ENCODE peak calls at places on chromosomes 4 and X, in four cellular contexts. H is sigmoid colon, C is cardiac fibroblast, K is type B pancreatic cell. E is an unnamed sample.

GRCh38 chr4:153808175-153808574 is 19.3 kb upstream of the SFRP2 start:
- DNase-seq in K (no peak), C (no peak), H (no peak), E (no peak)

GRCh38 chr4:71396382-71396781 is 57.6 kb downstream of the SLC4A4 start:
- DNase-seq in K (no peak), C (peak), H (no peak), E (no peak)

GRCh38 chr4:141195095-141195707 is 25.5 kb upstream of the ZNF330 start:
- DNase-seq in C (no peak), K (no peak), H (no peak), E (no peak)

GRCh38 chr4:150997141-150997540 is 17.9 kb downstream of the LRBA start:
- DNase-seq in C (peak), H (no peak), K (no peak), E (no peak)

GRCh38 chrX:13223868-13224555 is 95.8 kb downstream of the ATXN3L start:
- DNase-seq in H (no peak), K (no peak), C (peak), E (no peak)

GRCh38 chrX:17375631-17376380 is 806 bp downstream of the NHS start:
- DNase-seq in H (peak), C (peak), K (peak), E (no peak)

GRCh38 chr4:185912779-185913178 is 100.8 kb upstream of the SORBS2 start:
- DNase-seq in H (no peak), C (peak), K (no peak), E (no peak)

GRCh38 chrX:140526138-140526537 is 21.3 kb upstream of the SOX3 start:
- DNase-seq in K (no peak), C (peak), H (no peak), E (no peak)

GRCh38 chr4:24471623-24472510 is 112.5 kb downstream of the DHX15 start:
- DNase-seq in C (peak), H (peak), K (no peak), E (no peak)

GRCh38 chr4:98653006-98653405 is 5.4 kb downstream of the TSPAN5 start:
- DNase-seq in C (peak), H (no peak), K (no peak), E (no peak)

GRCh38 chrX:56812515-56813105 is 83.6 kb downstream of the NBDY start:
- DNase-seq in H (no peak), C (peak), K (no peak), E (no peak)

GRCh38 chr4:53908661-53909078 is 155.7 kb downstream of the CHIC2 start:
- DNase-seq in H (peak), K (no peak), C (peak), E (no peak)

GRCh38 chr4:166657261-166657660 is 577.0 kb downstream of the SPOCK3 start:
- DNase-seq in C (peak), K (no peak), H (no peak), E (no peak)

GRCh38 chr4:18034099-18034498 is 12.5 kb upstream of the LCORL start:
- DNase-seq in H (no peak), C (no peak), K (no peak), E (no peak)

GRCh38 chrX:130347336-130347735 is 7.6 kb downstream of the SLC25A14 start:
- DNase-seq in H (no peak), K (no peak), C (peak), E (no peak)

GRCh38 chr4:85734446-85734845 is 259.5 kb downstream of the ARHGAP24 start:
- DNase-seq in C (no peak), K (no peak), H (no peak), E (no peak)

GRCh38 chr4:16667464-16667863 is 231.0 kb downstream of the LDB2 start:
- DNase-seq in C (peak), K (no peak), H (no peak), E (no peak)

GRCh38 chr4:143514432-143514831 is 930 bp downstream of the SMARCA5 start:
- DNase-seq in H (peak), K (peak), C (peak), E (no peak)

GRCh38 chrX:140799216-140799615 is 89.7 kb downstream of the LINC00632 start:
- DNase-seq in C (peak), K (no peak), H (no peak), E (no peak)

GRCh38 chr4:113574636-113575103 is 186.9 kb downstream of the CAMK2D start:
- DNase-seq in H (no peak), C (peak), K (no peak), E (no peak)

GRCh38 chr4:55857586-55857985 is 4.1 kb downstream of the EXOC1 start:
- DNase-seq in C (no peak), H (no peak), K (no peak), E (no peak)

GRCh38 chr4:105895609-105896460 is 564 bp downstream of the NPNT start:
- DNase-seq in C (peak), K (peak), H (no peak), E (peak)

GRCh38 chr4:183960021-183960420 is 54.9 kb downstream of the STOX2 start:
- DNase-seq in H (peak), C (peak), K (no peak), E (no peak)

GRCh38 chr4:119110121-119110520 is 25.5 kb upstream of the MYOZ2 start:
- DNase-seq in C (no peak), K (no peak), H (no peak), E (no peak)

GRCh38 chr4:6969826-6970800 is 60.5 kb downstream of the TBC1D14 start:
- DNase-seq in K (no peak), C (no peak), H (no peak), E (no peak)

GRCh38 chr4:76691767-76692689 is 205.9 kb downstream of the SOWAHB start:
- DNase-seq in C (no peak), H (no peak), K (no peak), E (no peak)

GRCh38 chr4:15805583-15806517 is 27.7 kb downstream of the CD38 start:
- DNase-seq in C (peak), H (no peak), K (no peak), E (no peak)

GRCh38 chrX:129653985-129654651 is 638 bp downstream of the APLN start:
- DNase-seq in K (no peak), C (no peak), H (no peak), E (no peak)

GRCh38 chr4:25863906-25864418 is 1.2 kb upstream of the SEL1L3 start:
- DNase-seq in K (no peak), C (no peak), H (no peak), E (no peak)

GRCh38 chrX:73447311-73447794 is 500 bp downstream of the CDX4 start:
- DNase-seq in C (no peak), K (no peak), H (no peak), E (peak)

GRCh38 chrX:121649414-121649813 is 602.0 kb downstream of the GLUD2 start:
- DNase-seq in C (no peak), H (no peak), K (no peak), E (no peak)

GRCh38 chr4:38162240-38162784 is 202.1 kb downstream of the PTTG2 start:
- DNase-seq in H (no peak), K (no peak), C (peak), E (no peak)

GRCh38 chr4:156931267-156931666 is 40.3 kb downstream of the PDGFC start:
- DNase-seq in H (no peak), C (peak), K (no peak), E (no peak)

GRCh38 chr4:27861381-27861787 is 1000.7 kb downstream of the STIM2 start:
- DNase-seq in H (no peak), C (peak), K (no peak), E (no peak)

GRCh38 chrX:12791253-12792228 is at the start of gene PRPS2:
- DNase-seq in C (peak), K (peak), H (peak), E (no peak)

GRCh38 chr4:140223056-140223810 is 69.2 kb upstream of the MAML3 start:
- DNase-seq in K (no peak), C (peak), H (no peak), E (no peak)

GRCh38 chrX:27966492-27966891 is 14.8 kb downstream of the DCAF8L1 start:
- DNase-seq in H (no peak), K (no peak), C (peak), E (no peak)

DNA sequence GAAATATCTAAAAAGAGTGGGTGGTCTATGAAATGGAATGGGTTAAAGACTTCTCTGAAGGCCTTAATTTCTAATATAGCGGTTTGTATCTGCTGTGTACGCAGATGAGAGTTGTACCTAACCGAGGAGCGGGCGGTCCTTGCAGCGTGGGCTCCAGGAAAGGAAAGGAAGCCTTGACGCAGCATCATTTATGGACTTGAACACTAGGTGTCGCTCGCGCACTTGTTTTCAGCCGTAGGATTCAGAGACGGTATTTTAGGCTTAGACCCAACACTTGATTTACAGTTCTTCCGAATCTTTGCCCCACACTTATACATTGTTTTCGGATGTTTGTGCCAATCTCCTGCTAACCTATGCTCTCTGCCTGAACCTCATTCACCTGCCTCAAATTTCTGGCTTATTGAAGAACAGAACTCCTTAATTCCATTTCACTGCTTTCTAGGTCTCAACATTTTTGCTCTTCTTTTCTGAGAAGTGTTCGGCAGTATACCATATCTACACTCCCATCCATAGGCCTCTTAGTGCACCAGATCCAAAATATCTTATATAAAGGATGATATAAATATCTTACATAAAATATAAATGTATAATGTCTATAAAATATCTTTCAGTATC is 48.9 kb upstream of the AADAT start:
- DNase-seq in K (peak), H (peak), C (peak), E (no peak)
- TF ChIP-seq CTCF in K (peak), H (peak), C (peak), E (peak)

DNA sequence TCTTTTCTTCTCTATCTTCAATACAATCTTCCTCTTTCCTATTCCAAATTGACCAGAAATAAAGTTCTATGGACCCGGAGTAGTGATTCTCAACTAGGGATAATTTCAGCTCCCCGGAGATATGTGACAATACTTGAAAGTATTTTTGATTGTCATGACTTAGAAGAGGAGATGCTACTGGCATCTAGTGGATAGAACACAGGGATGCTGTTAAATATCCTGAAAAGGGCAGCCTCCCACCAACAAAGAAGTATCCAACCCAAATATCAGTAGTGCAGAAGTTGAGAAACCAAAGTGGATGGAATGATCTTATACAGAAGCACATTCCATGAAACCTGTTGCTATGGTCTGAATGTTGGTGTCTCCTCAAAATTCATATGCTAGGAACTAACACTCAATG is 65.7 kb upstream of the NDST3 start:
- DNase-seq in H (no peak), K (no peak), C (no peak), E (no peak)
- TF ChIP-seq CTCF in H (no peak), K (no peak), C (no peak), E (peak)

GRCh38 chr4:8687083-8687482 is 94.5 kb downstream of the CPZ start:
- DNase-seq in H (peak), C (no peak), K (no peak), E (no peak)

GRCh38 chr4:8690216-8690786 is 97.7 kb downstream of the CPZ start:
- DNase-seq in H (peak), K (peak), C (no peak), E (no peak)

GRCh38 chr4:8689741-8690140 is 97.2 kb downstream of the CPZ start:
- DNase-seq in K (peak), C (no peak), H (peak), E (no peak)

GRCh38 chr4:8688908-8689445 is 96.4 kb downstream of the CPZ start:
- DNase-seq in H (peak), K (no peak), C (no peak), E (no peak)

GRCh38 chr4:8688041-8688907 is 95.7 kb downstream of the CPZ start:
- DNase-seq in C (peak), H (peak), K (no peak), E (peak)
- TF ChIP-seq CTCF in C (peak), H (no peak), K (peak), E (peak)

GRCh38 chr4:110637408-110638131 is 14.7 kb upstream of the PITX2 start:
- DNase-seq in C (no peak), H (no peak), K (no peak), E (no peak)
- TF ChIP-seq CTCF in C (no peak), H (no peak), K (peak), E (peak)

GRCh38 chr4:1402021-1402515 is 4.2 kb downstream of the NKX1-1 start:
- DNase-seq in H (peak), K (no peak), C (no peak), E (peak)

GRCh38 chr4:1402516-1403101 is 3.6 kb downstream of the NKX1-1 start:
- DNase-seq in C (no peak), K (no peak), H (peak), E (peak)

GRCh38 chr4:1400191-1400805 is 5.9 kb downstream of the NKX1-1 start:
- DNase-seq in K (no peak), C (no peak), H (no peak), E (peak)

GRCh38 chr4:1400861-1401408 is 5.3 kb downstream of the NKX1-1 start:
- DNase-seq in C (no peak), H (peak), K (no peak), E (peak)

DNA sequence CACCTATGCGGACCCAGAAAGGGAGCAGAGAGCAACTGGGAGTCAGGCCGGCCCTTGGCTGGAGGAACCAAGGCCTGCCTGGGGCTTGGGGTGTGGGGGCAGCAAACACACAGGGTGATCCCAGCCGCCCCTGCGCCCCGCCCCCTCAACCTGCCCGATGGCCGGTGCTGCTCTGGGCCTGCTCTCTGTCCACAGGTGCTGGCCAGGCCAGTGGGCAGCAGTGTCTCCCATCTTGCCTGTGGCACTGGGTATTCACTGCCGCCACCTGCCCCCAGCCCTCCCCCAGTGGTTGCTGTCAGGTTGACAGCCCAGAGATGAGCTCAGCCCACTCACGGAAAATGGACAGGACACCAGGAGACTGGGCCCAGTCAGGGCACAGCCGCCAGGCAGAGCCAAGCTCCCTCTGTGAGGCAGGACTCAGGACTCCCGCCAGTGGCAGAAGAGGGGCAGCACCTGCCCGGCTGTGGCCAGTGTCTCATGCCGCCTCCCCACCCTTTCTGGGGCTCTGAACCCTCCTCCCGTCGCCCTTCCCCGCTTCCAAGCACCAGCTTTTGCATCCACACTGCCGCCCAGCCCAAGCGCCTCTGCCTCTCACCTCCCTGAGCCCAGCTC is 4.7 kb downstream of the NKX1-1 start:
- DNase-seq in H (peak), K (no peak), C (no peak), E (peak)
- TF ChIP-seq CTCF in H (no peak), K (no peak), C (no peak), E (no peak)

GRCh38 chrX:71098302-71098701 is 2.7 kb downstream of the FOXO4 start:
- DNase-seq in C (peak), H (peak), K (no peak), E (no peak)
- TF ChIP-seq CTCF in C (peak), H (peak), K (peak), E (peak)

GRCh38 chr4:58225460-58225859 is 1115.3 kb upstream of the IGFBP7 start:
- DNase-seq in H (no peak), C (no peak), K (no peak), E (no peak)
- TF ChIP-seq CTCF in H (no peak), C (no peak), K (no peak), E (no peak)

GRCh38 chr4:40874331-40874730 is 124.6 kb downstream of the NSUN7 start:
- DNase-seq in C (no peak), K (no peak), H (no peak), E (no peak)

GRCh38 chr4:40875507-40876150 is 125.9 kb downstream of the NSUN7 start:
- DNase-seq in H (no peak), K (no peak), C (no peak), E (no peak)

GRCh38 chr4:40871695-40872250 is 122.0 kb downstream of the NSUN7 start:
- DNase-seq in K (no peak), H (no peak), C (no peak), E (no peak)

GRCh38 chr4:40877081-40877480 is 127.3 kb downstream of the NSUN7 start:
- DNase-seq in K (no peak), H (no peak), C (no peak), E (no peak)

GRCh38 chr4:40874902-40875301 is 125.1 kb downstream of the NSUN7 start:
- DNase-seq in C (no peak), K (no peak), H (no peak), E (no peak)
- TF ChIP-seq CTCF in C (no peak), K (no peak), H (no peak), E (no peak)

DNA sequence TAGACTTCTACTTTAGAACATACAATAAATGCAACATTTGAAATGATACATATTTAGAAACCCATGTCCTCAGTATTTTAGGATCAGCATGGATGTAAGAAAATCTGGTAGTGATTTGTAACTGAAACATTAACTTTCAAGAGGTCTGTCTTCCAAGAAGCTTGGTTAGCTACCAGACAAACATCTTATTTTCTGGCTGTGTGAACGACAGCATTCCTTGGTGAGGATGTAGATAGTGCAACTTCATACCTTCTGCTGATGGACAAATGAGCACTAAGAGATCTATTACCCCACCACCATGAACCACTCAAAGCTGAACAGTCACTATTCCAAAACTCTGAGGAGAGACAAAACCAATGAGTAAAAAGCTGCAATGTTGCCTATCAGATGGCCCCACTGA is 212.7 kb downstream of the FBXW7 start:
- DNase-seq in H (no peak), K (no peak), C (no peak), E (no peak)
- TF ChIP-seq CTCF in H (no peak), K (no peak), C (no peak), E (no peak)

E was measured in chondrocyte.